ENCODE peak calls at places on chromosomes 2 and 18, in four cellular contexts. One of them, this sample, is unnamed.

GRCh38 chr2:18626958-18627650 is 37.7 kb upstream of the NT5C1B start:
- DNase-seq in SK-N-MC: no peak
- DNase-seq in H1: no peak
- DNase-seq in stomach: no peak
- DNase-seq in this sample: no peak

GRCh38 chr2:33666879-33667278 is 67.8 kb upstream of the FAM98A start:
- DNase-seq in H1: no peak
- DNase-seq in stomach: no peak
- DNase-seq in SK-N-MC: no peak
- DNase-seq in this sample: no peak

GRCh38 chr2:98236935-98237334 is 109.3 kb upstream of the CNGA3 start:
- DNase-seq in H1: no peak
- DNase-seq in SK-N-MC: no peak
- DNase-seq in stomach: no peak
- DNase-seq in this sample: no peak

GRCh38 chr2:19911799-19912509 is 10.2 kb upstream of the TTC32 start:
- DNase-seq in stomach: no peak
- DNase-seq in H1: no peak
- DNase-seq in SK-N-MC: no peak
- DNase-seq in this sample: no peak

GRCh38 chr2:2328847-2329246 is 2.2 kb downstream of the MYT1L start:
- DNase-seq in H1: peak
- DNase-seq in stomach: no peak
- DNase-seq in SK-N-MC: no peak
- DNase-seq in this sample: no peak

GRCh38 chr2:234422895-234423505 is 73.9 kb downstream of the ARL4C start:
- DNase-seq in stomach: no peak
- DNase-seq in SK-N-MC: no peak
- DNase-seq in H1: no peak
- DNase-seq in this sample: no peak

GRCh38 chr2:239533917-239534316 is 133.1 kb upstream of the HDAC4 start:
- DNase-seq in H1: no peak
- DNase-seq in stomach: no peak
- DNase-seq in SK-N-MC: no peak
- DNase-seq in this sample: no peak

GRCh38 chr2:158667567-158667966 is 127.5 kb upstream of the DAPL1 start:
- DNase-seq in SK-N-MC: no peak
- DNase-seq in H1: no peak
- DNase-seq in stomach: no peak
- DNase-seq in this sample: no peak

GRCh38 chr18:62069556-62069955 is 117.3 kb downstream of the PIGN start:
- DNase-seq in stomach: no peak
- DNase-seq in SK-N-MC: no peak
- DNase-seq in H1: no peak
- DNase-seq in this sample: no peak

GRCh38 chr18:42781298-42781815 is 334.1 kb downstream of the RIT2 start:
- DNase-seq in H1: no peak
- DNase-seq in stomach: no peak
- DNase-seq in SK-N-MC: no peak
- DNase-seq in this sample: no peak

GRCh38 chr2:129759186-129760010 is 220.1 kb upstream of the RAB6C start:
- DNase-seq in H1: no peak
- DNase-seq in stomach: no peak
- DNase-seq in SK-N-MC: no peak
- DNase-seq in this sample: no peak

GRCh38 chr2:226903179-226903578 is 67.3 kb downstream of the RHBDD1 start:
- DNase-seq in stomach: no peak
- DNase-seq in SK-N-MC: no peak
- DNase-seq in H1: no peak
- DNase-seq in this sample: no peak

GRCh38 chr2:19579466-19579865 is 221.0 kb upstream of the OSR1 start:
- DNase-seq in H1: no peak
- DNase-seq in stomach: no peak
- DNase-seq in SK-N-MC: no peak
- DNase-seq in this sample: no peak

GRCh38 chr2:124283090-124283489 is 258.0 kb downstream of the CNTNAP5 start:
- DNase-seq in SK-N-MC: no peak
- DNase-seq in H1: no peak
- DNase-seq in stomach: peak
- DNase-seq in this sample: no peak

GRCh38 chr2:104425850-104426581 is 427.9 kb upstream of the POU3F3 start:
- DNase-seq in stomach: no peak
- DNase-seq in H1: no peak
- DNase-seq in SK-N-MC: no peak
- DNase-seq in this sample: no peak

GRCh38 chr2:105822186-105822585 is 77.5 kb downstream of the NCK2 start:
- DNase-seq in stomach: no peak
- DNase-seq in SK-N-MC: no peak
- DNase-seq in H1: no peak
- DNase-seq in this sample: no peak

GRCh38 chr18:26082475-26082874 is 7.9 kb downstream of the SS18 start:
- DNase-seq in H1: no peak
- DNase-seq in SK-N-MC: no peak
- DNase-seq in stomach: no peak
- DNase-seq in this sample: no peak

GRCh38 chr2:219433666-219434467 is 776 bp upstream of the SPEG start:
- DNase-seq in H1: peak
- DNase-seq in SK-N-MC: no peak
- DNase-seq in stomach: no peak
- DNase-seq in this sample: no peak

GRCh38 chr2:173134703-173135102 is 59.1 kb downstream of the MAP3K20 start:
- DNase-seq in H1: no peak
- DNase-seq in stomach: no peak
- DNase-seq in SK-N-MC: no peak
- DNase-seq in this sample: no peak

GRCh38 chr2:231016576-231017249 is 20.6 kb upstream of the C2orf72 start:
- DNase-seq in stomach: no peak
- DNase-seq in H1: no peak
- DNase-seq in SK-N-MC: peak
- DNase-seq in this sample: no peak

GRCh38 chr2:25566694-25567093 is 106.7 kb downstream of the DTNB start:
- DNase-seq in SK-N-MC: no peak
- DNase-seq in H1: no peak
- DNase-seq in stomach: no peak
- DNase-seq in this sample: no peak

GRCh38 chr2:99489758-99490087 is at the start of gene REV1:
- DNase-seq in H1: no peak
- DNase-seq in stomach: no peak
- DNase-seq in SK-N-MC: no peak
- DNase-seq in this sample: no peak

GRCh38 chr2:124985210-124985760 is 960.2 kb downstream of the CNTNAP5 start:
- DNase-seq in stomach: no peak
- DNase-seq in H1: no peak
- DNase-seq in SK-N-MC: no peak
- DNase-seq in this sample: no peak

GRCh38 chr18:13137041-13137938 is 81.3 kb upstream of the LDLRAD4 start:
- DNase-seq in SK-N-MC: no peak
- DNase-seq in H1: no peak
- DNase-seq in stomach: peak
- DNase-seq in this sample: no peak

GRCh38 chr2:88022522-88022921 is 6.2 kb upstream of the RNU2-63P start:
- DNase-seq in H1: no peak
- DNase-seq in SK-N-MC: no peak
- DNase-seq in stomach: no peak
- DNase-seq in this sample: no peak

GRCh38 chr2:241035818-241036396 is 37.5 kb downstream of the SNED1 start:
- DNase-seq in SK-N-MC: no peak
- DNase-seq in H1: no peak
- DNase-seq in stomach: no peak
- DNase-seq in this sample: no peak

GRCh38 chr2:160221391-160222276 is 21.6 kb upstream of the ITGB6 start:
- DNase-seq in SK-N-MC: no peak
- DNase-seq in H1: no peak
- DNase-seq in stomach: peak
- DNase-seq in this sample: peak

GRCh38 chr18:46320928-46321855 is 217.0 kb downstream of the HAUS1 start:
- DNase-seq in SK-N-MC: no peak
- DNase-seq in stomach: no peak
- DNase-seq in H1: no peak
- DNase-seq in this sample: no peak

GRCh38 chr2:16487686-16488085 is 177.9 kb downstream of the CYRIA start:
- DNase-seq in H1: no peak
- DNase-seq in stomach: peak
- DNase-seq in SK-N-MC: no peak
- DNase-seq in this sample: no peak

GRCh38 chr18:26548144-26549102 is at the start of gene KCTD1:
- DNase-seq in H1: peak
- DNase-seq in SK-N-MC: peak
- DNase-seq in stomach: peak
- DNase-seq in this sample: peak

GRCh38 chr2:43419886-43420285 is 176.0 kb downstream of the THADA start:
- DNase-seq in stomach: no peak
- DNase-seq in H1: no peak
- DNase-seq in SK-N-MC: no peak
- DNase-seq in this sample: no peak

DNA sequence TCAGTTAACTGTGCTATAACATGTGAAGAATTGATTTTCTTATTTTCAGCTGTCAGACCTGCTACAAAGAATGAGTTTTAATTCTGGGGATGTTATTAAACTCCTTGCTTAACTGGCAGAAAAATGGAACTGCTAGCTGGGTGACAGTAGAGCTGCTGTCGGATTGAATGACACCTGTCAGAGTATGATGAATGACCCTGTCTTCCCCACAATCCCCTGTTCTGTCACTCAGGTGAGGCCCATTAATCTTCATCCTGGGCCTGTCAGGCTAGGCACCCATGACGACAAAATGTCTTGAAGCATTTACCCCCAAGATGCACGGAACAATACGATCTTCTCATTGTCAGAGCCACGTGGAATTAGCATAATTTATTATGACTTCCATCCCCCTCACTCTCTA is 129.9 kb upstream of the ETAA1 start:
- DNase-seq in stomach: no peak
- DNase-seq in H1: no peak
- DNase-seq in SK-N-MC: no peak
- DNase-seq in this sample: no peak
- H3K4me3 ChIP-seq in stomach: no peak
- H3K4me3 ChIP-seq in H1: no peak
- H3K4me3 ChIP-seq in SK-N-MC: no peak
- H3K4me3 ChIP-seq in this sample: no peak

GRCh38 chr2:101007415-101008345 is 5.6 kb downstream of the RPL31 start:
- DNase-seq in stomach: no peak
- DNase-seq in H1: no peak
- DNase-seq in SK-N-MC: no peak
- DNase-seq in this sample: no peak
- TF ChIP-seq POLR2AphosphoS5 in stomach: peak
- TF ChIP-seq POLR2AphosphoS5 in H1: peak
- TF ChIP-seq POLR2AphosphoS5 in SK-N-MC: peak
- TF ChIP-seq POLR2AphosphoS5 in this sample: no peak

DNA sequence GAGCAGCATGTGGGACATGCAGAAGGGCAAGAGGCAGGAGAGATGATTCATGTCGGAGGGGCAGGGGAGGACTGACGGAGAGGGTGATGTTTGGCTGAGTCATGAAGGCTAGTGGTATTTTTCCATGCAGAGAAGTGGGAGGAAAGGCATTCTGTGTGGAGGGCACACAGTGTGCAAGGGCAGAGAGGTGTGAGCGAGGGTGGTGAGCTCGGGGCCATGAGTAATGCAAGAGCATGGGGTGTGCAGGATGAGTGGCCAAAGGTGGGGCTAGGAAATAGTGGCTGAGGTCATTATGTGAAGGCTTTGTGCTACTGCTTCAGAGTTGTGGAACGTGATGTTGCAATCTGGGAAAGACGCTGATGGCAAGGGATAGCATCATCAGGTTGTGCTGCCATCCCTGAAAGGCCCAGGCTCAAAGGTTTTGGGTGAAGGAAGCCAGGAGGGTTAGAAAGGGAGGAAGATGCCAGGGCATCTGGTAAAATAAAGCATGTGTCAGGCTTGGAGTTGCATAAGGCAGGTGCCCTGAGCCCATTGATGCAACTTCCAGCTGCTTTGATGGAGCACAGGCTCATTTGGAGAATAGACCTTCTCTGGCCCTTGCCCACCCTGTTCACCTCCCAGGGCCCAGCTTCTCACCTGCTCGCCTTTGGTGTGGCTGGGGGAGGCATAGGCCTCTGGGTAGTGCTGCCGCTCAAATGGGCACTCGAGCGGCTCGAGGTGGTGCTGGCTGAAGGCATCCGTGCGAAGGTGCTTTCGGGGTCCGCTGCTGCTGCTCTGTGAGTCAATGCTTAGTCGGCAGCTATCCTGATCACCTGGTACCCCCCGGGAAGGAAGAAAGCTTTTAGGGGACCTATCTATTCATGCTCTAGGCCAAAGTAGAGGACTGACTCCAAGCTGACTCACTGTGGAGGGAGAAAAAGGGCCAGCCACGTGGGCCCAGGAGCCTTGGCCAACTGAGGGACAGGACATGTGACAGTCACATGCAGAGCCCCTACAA is 37.5 kb downstream of the PAX8 start:
- DNase-seq in stomach: peak
- DNase-seq in SK-N-MC: no peak
- DNase-seq in H1: no peak
- DNase-seq in this sample: peak
- H3K4me3 ChIP-seq in stomach: no peak
- H3K4me3 ChIP-seq in SK-N-MC: no peak
- H3K4me3 ChIP-seq in H1: no peak
- H3K4me3 ChIP-seq in this sample: no peak

GRCh38 chr18:64712035-64712434 is 563.1 kb upstream of the LINC00305 start:
- DNase-seq in stomach: no peak
- DNase-seq in SK-N-MC: no peak
- DNase-seq in H1: no peak
- DNase-seq in this sample: no peak
- TF ChIP-seq POLR2AphosphoS5 in stomach: no peak
- TF ChIP-seq POLR2AphosphoS5 in SK-N-MC: no peak
- TF ChIP-seq POLR2AphosphoS5 in H1: no peak
- TF ChIP-seq POLR2AphosphoS5 in this sample: no peak

DNA sequence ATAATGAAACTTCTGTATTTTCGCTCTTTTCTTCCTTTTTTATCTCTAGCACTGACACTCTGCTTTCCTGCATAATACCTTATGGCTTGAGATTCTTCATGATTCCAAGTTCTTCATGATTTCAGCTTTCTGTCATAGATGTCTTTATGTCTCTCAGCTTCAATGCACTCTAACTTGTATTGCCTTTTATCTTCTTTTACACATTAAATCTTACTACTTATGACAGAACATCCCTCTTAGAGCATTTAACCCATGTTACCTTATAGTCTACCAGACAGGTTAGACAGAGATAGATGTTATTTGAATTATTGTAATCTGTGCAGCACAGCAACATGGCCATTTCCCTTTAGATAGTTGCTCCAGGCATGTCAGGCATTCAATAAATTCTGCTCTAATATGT is 1475.7 kb upstream of the TMEFF2 start:
- DNase-seq in H1: no peak
- DNase-seq in stomach: no peak
- DNase-seq in SK-N-MC: no peak
- DNase-seq in this sample: no peak
- H3K4me3 ChIP-seq in H1: no peak
- H3K4me3 ChIP-seq in stomach: no peak
- H3K4me3 ChIP-seq in SK-N-MC: no peak
- H3K4me3 ChIP-seq in this sample: no peak